ENCODE peak calls at places on chromosome 19, in five cellular contexts. O, I, U, P and R are unnamed samples.

GRCh38 chr19:56350416-56351045 is 35.9 kb upstream of the ZSCAN5A start:
- DNase-seq in O (peak; percentile 39), I (peak; percentile 29), U (peak; percentile 16), P (peak; percentile 24), R (peak; percentile 43)

GRCh38 chr19:11414544-11414943 is 4.6 kb downstream of the RGL3 start:
- DNase-seq in O (no peak), I (no peak), U (no peak), P (no peak), R (no peak)

GRCh38 chr19:5076440-5077208 is 107.7 kb downstream of the KDM4B start:
- DNase-seq in O (no peak), I (no peak), U (no peak), P (no peak), R (no peak)

GRCh38 chr19:47183579-47183978 is 47.4 kb downstream of the BBC3 start:
- DNase-seq in O (no peak), I (no peak), U (no peak), P (no peak), R (no peak)

GRCh38 chr19:30718014-30718413 is 345.8 kb downstream of the ZNF536 start:
- DNase-seq in O (no peak), I (no peak), U (no peak), P (no peak), R (no peak)

GRCh38 chr19:19561946-19562664 is 24.0 kb downstream of the CILP2 start:
- DNase-seq in O (no peak), I (no peak), U (no peak), P (no peak), R (no peak)

GRCh38 chr19:56670961-56671612 is 470 bp downstream of the ZNF835 start:
- DNase-seq in O (no peak), I (no peak), U (no peak), P (no peak), R (no peak)

GRCh38 chr19:40339018-40339728 is 9.0 kb downstream of the C19orf47 start:
- DNase-seq in O (no peak), I (no peak), U (no peak), P (no peak), R (no peak)

GRCh38 chr19:10052602-10053360 is 33.3 kb upstream of the SHFL start:
- DNase-seq in O (no peak), I (no peak), U (no peak), P (no peak), R (no peak)

GRCh38 chr19:40200352-40201099 is 9.3 kb downstream of the MAP3K10 start:
- DNase-seq in O (no peak), I (no peak), U (no peak), P (no peak), R (no peak)

GRCh38 chr19:43525836-43526771 is 897 bp downstream of the ETHE1 start:
- DNase-seq in O (peak; percentile 38), I (peak; percentile 86), U (peak; percentile 38), P (peak; percentile 28), R (no peak)

GRCh38 chr19:17078038-17078919 is 2.7 kb downstream of the MYO9B start:
- DNase-seq in O (no peak), I (no peak), U (peak; percentile 35), P (no peak), R (no peak)

GRCh38 chr19:11649941-11650340 is 52.7 kb downstream of the ZNF627 start:
- DNase-seq in O (no peak), I (no peak), U (no peak), P (no peak), R (no peak)

GRCh38 chr19:54949412-54949811 is 2.1 kb upstream of the NLRP7 start:
- DNase-seq in O (no peak), I (peak; percentile 9), U (no peak), P (no peak), R (no peak)

GRCh38 chr19:43552198-43552450 is 19.1 kb downstream of the ZNF575 start:
- DNase-seq in O (no peak), I (no peak), U (no peak), P (no peak), R (no peak)

GRCh38 chr19:16535381-16535780 is 6.9 kb downstream of the CHERP start:
- DNase-seq in O (no peak), I (no peak), U (no peak), P (no peak), R (no peak)

GRCh38 chr19:55152017-55152416 is 3.0 kb upstream of the TNNT1 start:
- DNase-seq in O (no peak), I (no peak), U (no peak), P (no peak), R (no peak)

GRCh38 chr19:42132851-42133528 is 744 bp upstream of the POU2F2 start:
- DNase-seq in O (peak; percentile 78), I (peak; percentile 79), U (peak; percentile 43), P (peak; percentile 68), R (peak; percentile 59)

GRCh38 chr19:991174-991931 is 7.2 kb downstream of the WDR18 start:
- DNase-seq in O (no peak), I (peak; percentile 37), U (peak; percentile 81), P (peak; percentile 23), R (no peak)

GRCh38 chr19:42683917-42684513 is 56.3 kb downstream of the PSG3 start:
- DNase-seq in O (no peak), I (no peak), U (no peak), P (no peak), R (no peak)

GRCh38 chr19:14333101-14333871 is 48.0 kb upstream of the ADGRE5 start:
- DNase-seq in O (peak; percentile 37), I (peak; percentile 71), U (no peak), P (no peak), R (peak; percentile 35)

GRCh38 chr19:7257148-7258041 is 36.8 kb downstream of the INSR start:
- DNase-seq in O (peak; percentile 59), I (peak; percentile 24), U (peak; percentile 96), P (peak; percentile 81), R (peak; percentile 75)

GRCh38 chr19:33156354-33156753 is 24.4 kb downstream of the WDR88 start:
- DNase-seq in O (no peak), I (no peak), U (no peak), P (no peak), R (no peak)

GRCh38 chr19:5837768-5838364 is 1.6 kb downstream of the FUT6 start:
- DNase-seq in O (no peak), I (no peak), U (no peak), P (no peak), R (no peak)

GRCh38 chr19:23799321-23799720 is 40.6 kb upstream of the ZNF681 start:
- DNase-seq in O (no peak), I (no peak), U (no peak), P (no peak), R (no peak)

GRCh38 chr19:45822716-45823115 is 7.6 kb upstream of the RSPH6A start:
- DNase-seq in O (no peak), I (no peak), U (no peak), P (no peak), R (no peak)

GRCh38 chr19:45820413-45821102 is 5.5 kb upstream of the RSPH6A start:
- DNase-seq in O (no peak), I (no peak), U (no peak), P (no peak), R (no peak)

GRCh38 chr19:45823182-45823581 is 8.1 kb upstream of the RSPH6A start:
- DNase-seq in O (no peak), I (no peak), U (no peak), P (no peak), R (no peak)

GRCh38 chr19:45821103-45821521 is 6.0 kb upstream of the RSPH6A start:
- DNase-seq in O (no peak), I (no peak), U (no peak), P (no peak), R (no peak)

GRCh38 chr19:45821570-45821969 is 6.5 kb upstream of the RSPH6A start:
- DNase-seq in O (no peak), I (no peak), U (no peak), P (no peak), R (no peak)
- TF ChIP-seq POLR2A in O (no peak), I (no peak), U (no peak), P (no peak), R (no peak)

GRCh38 chr19:13099073-13099999 is 3.3 kb downstream of the LYL1 start:
- DNase-seq in O (peak; percentile 78), I (peak; percentile 85), U (no peak), P (peak; percentile 70), R (no peak)

GRCh38 chr19:13098291-13099072 is 4.2 kb downstream of the LYL1 start:
- DNase-seq in O (no peak), I (no peak), U (no peak), P (peak; percentile 55), R (peak; percentile 56)

GRCh38 chr19:13096968-13097330 is 5.7 kb downstream of the LYL1 start:
- DNase-seq in O (no peak), I (no peak), U (no peak), P (no peak), R (no peak)

GRCh38 chr19:13095934-13096890 is 6.4 kb downstream of the LYL1 start:
- DNase-seq in O (no peak), I (no peak), U (no peak), P (peak; percentile 51), R (peak; percentile 57)

GRCh38 chr19:13097331-13098258 is 5.1 kb downstream of the LYL1 start:
- DNase-seq in O (no peak), I (no peak), U (no peak), P (peak; percentile 61), R (peak; percentile 76)
- TF ChIP-seq POLR2A in O (no peak), I (no peak), U (no peak), P (no peak), R (no peak)

DNA sequence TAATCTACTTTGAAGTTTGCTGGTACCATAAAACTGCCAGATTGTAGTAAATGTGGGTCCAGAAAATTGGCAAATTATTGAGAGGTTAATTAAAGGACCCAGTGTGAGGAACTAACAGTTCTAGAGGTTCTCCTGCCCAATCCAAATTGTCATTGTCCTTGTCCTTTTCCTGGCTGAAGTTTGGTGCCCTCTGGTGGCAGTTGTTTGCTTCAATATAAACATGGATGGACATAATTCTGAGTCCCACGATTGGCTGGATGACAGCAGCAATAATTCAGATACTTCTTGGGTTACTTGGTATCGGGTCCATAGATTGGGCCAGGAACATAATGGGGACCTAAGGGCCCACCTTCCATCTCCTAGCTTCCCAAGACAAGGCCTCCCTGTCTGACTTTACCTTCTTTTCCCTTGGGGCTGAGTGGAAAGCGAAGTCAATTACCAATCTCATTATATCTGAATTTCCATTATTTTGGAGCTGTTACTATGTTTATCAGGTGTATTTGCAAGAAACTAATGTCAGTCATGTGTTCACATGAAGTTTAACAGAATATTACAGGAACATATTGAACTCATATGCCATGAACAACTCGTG is 33.8 kb upstream of the GARRE1 start:
- DNase-seq in O (peak; percentile 72), I (peak; percentile 65), U (peak; percentile 77), P (no peak), R (no peak)
- TF ChIP-seq POLR2A in O (no peak), I (no peak), U (no peak), P (no peak), R (no peak)

DNA sequence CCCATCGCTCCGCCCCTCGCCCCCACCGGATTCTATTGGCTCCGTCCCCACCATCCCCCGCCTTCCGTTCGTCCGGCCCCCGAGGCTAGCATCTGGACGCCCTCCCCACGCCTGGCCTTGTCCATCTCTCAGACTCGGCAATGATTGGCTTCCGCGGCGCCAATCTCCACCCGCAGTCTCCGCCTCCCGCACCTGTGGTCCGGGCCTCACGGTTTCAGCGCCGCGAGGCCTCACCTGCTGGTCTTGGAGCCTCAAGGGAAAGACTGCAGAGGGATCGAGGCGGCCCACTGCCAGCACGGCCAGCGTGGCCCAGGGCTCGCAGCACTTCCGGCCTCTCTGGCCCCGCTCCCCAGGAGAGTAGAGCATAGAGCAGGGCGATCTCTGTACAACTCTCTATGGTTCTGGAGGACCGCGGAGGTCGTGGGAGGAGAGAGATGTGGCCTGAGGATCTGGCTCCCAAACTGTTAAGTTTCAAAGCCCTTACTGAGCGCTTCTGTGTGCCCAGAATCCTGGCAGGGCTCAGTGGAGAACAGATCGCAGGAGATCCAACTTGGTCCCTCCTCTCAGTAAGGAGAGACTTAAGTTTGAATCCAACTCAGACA is at the start of gene ERCC1:
- DNase-seq in O (peak; percentile 99), I (no peak), U (peak; percentile 98), P (peak; percentile 93), R (peak; percentile 98)
- TF ChIP-seq POLR2A in O (no peak), I (peak; percentile 83), U (peak; percentile 69), P (no peak), R (peak; percentile 69)